ENCODE peak calls at places on chromosomes 2 and 18, in ten cellular contexts. V is uterus, I is nephron progenitor cell, O is omental fat pad, D is fibroblast of the aortic adventitia, R is AG09319, W is heart right ventricle, U is kidney epithelial cell, C is right lobe of liver, S is endodermal cell. Q is an unnamed sample.

GRCh38 chr2:74441111-74441689 is 537 bp downstream of the RTKN start:
- DNase-seq in V (no peak), I (peak; percentile 43), O (no peak), D (no peak), R (no peak), W (no peak), U (no peak), C (no peak), S (peak; percentile 78), Q (no peak)

GRCh38 chr2:124658373-124658772 is 633.3 kb downstream of the CNTNAP5 start:
- DNase-seq in V (no peak), I (no peak), O (no peak), D (no peak), R (no peak), W (no peak), U (no peak), C (no peak), S (no peak), Q (no peak)

GRCh38 chr2:55839182-55839819 is 84.3 kb downstream of the EFEMP1 start:
- DNase-seq in V (no peak), I (no peak), O (no peak), D (no peak), R (no peak), W (no peak), U (no peak), C (no peak), S (peak; percentile 57), Q (no peak)

GRCh38 chr2:200615247-200615646 is 29.4 kb downstream of the AOX1 start:
- DNase-seq in V (no peak), I (no peak), O (no peak), D (peak; percentile 62), R (no peak), W (no peak), U (peak; percentile 73), C (no peak), S (no peak), Q (no peak)

GRCh38 chr2:64514018-64514417 is 10.1 kb upstream of the AFTPH start:
- DNase-seq in V (no peak), I (no peak), O (no peak), D (peak; percentile 26), R (no peak), W (no peak), U (no peak), C (no peak), S (no peak), Q (no peak)

GRCh38 chr2:216034065-216034464 is 20.7 kb upstream of the MREG start:
- DNase-seq in V (peak; percentile 57), I (peak; percentile 85), O (peak; percentile 64), D (peak; percentile 81), R (no peak), W (peak; percentile 54), U (no peak), C (no peak), S (peak; percentile 95), Q (peak; percentile 40)

GRCh38 chr2:238256594-238257104 is 16.8 kb upstream of the HES6 start:
- DNase-seq in V (no peak), I (peak; percentile 85), O (no peak), D (peak; percentile 63), R (no peak), W (peak; percentile 57), U (peak; percentile 75), C (peak; percentile 92), S (peak; percentile 98), Q (peak; percentile 62)

GRCh38 chr2:128346811-128347558 is 28.3 kb upstream of the HS6ST1 start:
- DNase-seq in V (no peak), I (no peak), O (no peak), D (no peak), R (no peak), W (no peak), U (no peak), C (no peak), S (peak; percentile 45), Q (no peak)

GRCh38 chr2:9532421-9532820 is 23.2 kb downstream of the ADAM17 start:
- DNase-seq in V (no peak), I (no peak), O (no peak), D (no peak), R (no peak), W (no peak), U (no peak), C (no peak), S (no peak), Q (no peak)

GRCh38 chr2:186059096-186059495 is 320.5 kb downstream of the FSIP2 start:
- DNase-seq in V (no peak), I (no peak), O (no peak), D (peak; percentile 22), R (peak; percentile 0), W (peak; percentile 16), U (no peak), C (no peak), S (no peak), Q (no peak)

GRCh38 chr18:63476666-63477065 is at the start of gene SERPINB5:
- DNase-seq in V (no peak), I (no peak), O (no peak), D (no peak), R (no peak), W (no peak), U (no peak), C (no peak), S (peak; percentile 89), Q (no peak)

GRCh38 chr2:120318626-120319025 is 27.3 kb upstream of the INHBB start:
- DNase-seq in V (peak; percentile 50), I (no peak), O (no peak), D (peak; percentile 77), R (no peak), W (peak; percentile 44), U (no peak), C (peak; percentile 39), S (no peak), Q (peak; percentile 61)

GRCh38 chr18:11035814-11036213 is 113.6 kb downstream of the PIEZO2 start:
- DNase-seq in V (no peak), I (no peak), O (no peak), D (no peak), R (no peak), W (no peak), U (no peak), C (no peak), S (no peak), Q (no peak)

GRCh38 chr2:143705108-143705686 is 576.0 kb downstream of the ARHGAP15 start:
- DNase-seq in V (no peak), I (no peak), O (no peak), D (peak; percentile 62), R (no peak), W (no peak), U (no peak), C (no peak), S (no peak), Q (no peak)

GRCh38 chr2:68561372-68561771 is 82.0 kb upstream of the PROKR1 start:
- DNase-seq in V (no peak), I (no peak), O (no peak), D (no peak), R (no peak), W (no peak), U (no peak), C (no peak), S (no peak), Q (no peak)

GRCh38 chr2:24623535-24623934 is 132.5 kb downstream of the NCOA1 start:
- DNase-seq in V (no peak), I (no peak), O (no peak), D (no peak), R (no peak), W (no peak), U (no peak), C (no peak), S (no peak), Q (no peak)

DNA sequence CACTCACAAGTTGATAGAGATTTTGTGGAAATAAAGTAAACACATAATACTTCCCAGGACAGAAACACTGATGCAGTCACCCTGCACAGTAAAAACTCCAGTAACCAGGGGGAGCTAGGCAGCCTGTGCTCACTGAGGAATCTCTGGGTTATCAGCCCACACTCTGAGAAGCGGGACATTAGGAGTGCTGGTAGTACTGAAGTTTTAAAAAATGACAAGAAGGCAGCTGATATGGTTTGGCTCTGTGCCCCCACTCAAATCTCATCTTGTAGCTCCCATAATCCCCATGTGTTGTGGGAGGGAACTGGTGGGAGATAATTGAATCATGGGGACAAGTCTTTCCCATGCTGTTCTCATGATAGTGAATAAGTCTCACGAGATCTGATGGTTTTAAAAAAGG is 31.4 kb downstream of the KCTD1 start:
- DNase-seq in V (no peak), I (no peak), O (no peak), D (no peak), R (no peak), W (no peak), U (no peak), C (no peak), S (no peak), Q (no peak)
- TF ChIP-seq CTCF in V (no peak), I (no peak), O (no peak), D (no peak), R (no peak), W (no peak), U (no peak), C (no peak), S (peak; percentile 22), Q (no peak)

DNA sequence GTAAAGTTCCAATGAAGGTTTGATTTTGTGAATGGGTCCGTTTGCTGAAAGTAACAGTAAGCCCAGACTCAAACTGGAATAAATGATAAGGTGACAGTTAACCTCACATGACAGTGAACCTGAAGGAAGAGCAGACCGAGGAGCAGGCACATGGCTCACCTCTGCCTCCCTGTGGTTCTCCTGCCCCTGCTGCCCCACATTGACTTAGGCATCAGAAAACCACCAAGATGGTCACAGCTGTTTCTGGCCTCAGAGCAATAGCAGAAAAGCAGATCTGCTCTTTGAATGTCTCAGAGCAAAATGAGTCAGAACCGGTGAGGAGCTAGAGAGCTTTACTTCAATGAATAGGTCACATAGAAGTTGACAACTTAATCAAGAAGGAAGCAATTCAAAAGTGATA is 487.6 kb downstream of the METTL4 start:
- DNase-seq in V (no peak), I (no peak), O (no peak), D (no peak), R (no peak), W (no peak), U (no peak), C (no peak), S (peak; percentile 80), Q (no peak)
- TF ChIP-seq CTCF in V (no peak), I (no peak), O (no peak), D (no peak), R (no peak), W (peak; percentile 31), U (peak; percentile 52), C (peak; percentile 16), S (peak; percentile 90), Q (peak; percentile 60)

GRCh38 chr2:171529914-171530313 is 7.6 kb downstream of the CYBRD1 start:
- DNase-seq in V (no peak), I (no peak), O (no peak), D (no peak), R (no peak), W (no peak), U (no peak), C (no peak), S (peak; percentile 60), Q (no peak)
- TF ChIP-seq CTCF in V (no peak), I (peak; percentile 35), O (no peak), D (peak; percentile 79), R (peak; percentile 36), W (peak; percentile 24), U (peak; percentile 55), C (peak; percentile 22), S (peak; percentile 76), Q (peak; percentile 48)

DNA sequence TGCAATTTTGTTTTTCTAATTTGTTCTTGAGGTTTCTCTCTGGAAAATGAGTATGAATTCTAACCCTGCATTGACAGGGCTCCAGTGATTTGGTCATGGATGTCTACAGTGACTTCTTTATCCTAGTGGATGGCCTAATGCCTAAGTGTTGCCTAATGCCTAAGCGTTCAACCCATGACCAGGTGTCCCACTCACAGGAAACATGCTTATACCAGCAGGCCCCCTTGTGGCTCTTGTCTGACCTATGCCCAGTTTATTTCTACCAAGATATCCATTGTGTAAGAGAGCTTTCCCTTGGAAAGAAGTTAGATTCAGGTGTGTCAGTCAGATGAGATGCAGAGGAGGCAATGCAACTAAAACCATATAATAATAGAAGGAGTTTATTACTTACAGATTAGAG is 77.8 kb upstream of the HNMT start:
- DNase-seq in V (no peak), I (no peak), O (no peak), D (no peak), R (no peak), W (no peak), U (no peak), C (no peak), S (peak; percentile 67), Q (no peak)
- TF ChIP-seq CTCF in V (no peak), I (no peak), O (no peak), D (no peak), R (no peak), W (no peak), U (no peak), C (no peak), S (peak; percentile 78), Q (no peak)